ENCODE peak calls at places on chromosomes 6 and 20, in nine cellular contexts. One of them, this sample, is unnamed.

GRCh38 chr20:61246269-61246668 is 5.8 kb upstream of the CDH4 start:
- DNase-seq in HCT116: no peak
- DNase-seq in IMR-90: no peak
- DNase-seq in spleen: peak; percentile 38
- DNase-seq in A549: no peak
- DNase-seq in K562: no peak
- DNase-seq in GM12892: no peak
- DNase-seq in lower leg skin: no peak
- DNase-seq in tibial nerve: no peak
- DNase-seq in this sample: no peak

GRCh38 chr6:21995318-21995717 is 301.5 kb downstream of the PRL start:
- DNase-seq in GM12892: no peak
- DNase-seq in A549: no peak
- DNase-seq in HCT116: no peak
- DNase-seq in lower leg skin: no peak
- DNase-seq in K562: no peak
- DNase-seq in IMR-90: no peak
- DNase-seq in spleen: no peak
- DNase-seq in tibial nerve: no peak
- DNase-seq in this sample: no peak

GRCh38 chr6:449057-449430 is 57.5 kb downstream of the IRF4 start:
- DNase-seq in A549: no peak
- DNase-seq in IMR-90: no peak
- DNase-seq in GM12892: no peak
- DNase-seq in lower leg skin: no peak
- DNase-seq in spleen: peak; percentile 64
- DNase-seq in tibial nerve: no peak
- DNase-seq in HCT116: no peak
- DNase-seq in K562: no peak
- DNase-seq in this sample: no peak

GRCh38 chr6:43838276-43839036 is 68.4 kb downstream of the VEGFA start:
- DNase-seq in spleen: peak; percentile 86
- DNase-seq in K562: peak; percentile 81
- DNase-seq in IMR-90: peak; percentile 81
- DNase-seq in HCT116: peak; percentile 22
- DNase-seq in A549: peak; percentile 58
- DNase-seq in GM12892: no peak
- DNase-seq in tibial nerve: peak; percentile 28
- DNase-seq in lower leg skin: no peak
- DNase-seq in this sample: peak; percentile 78

GRCh38 chr6:139777202-139777970 is 402.9 kb upstream of the CITED2 start:
- DNase-seq in lower leg skin: no peak
- DNase-seq in GM12892: no peak
- DNase-seq in IMR-90: no peak
- DNase-seq in K562: peak; percentile 76
- DNase-seq in A549: no peak
- DNase-seq in tibial nerve: no peak
- DNase-seq in HCT116: no peak
- DNase-seq in spleen: no peak
- DNase-seq in this sample: no peak

GRCh38 chr6:156197513-156197912 is 579.7 kb upstream of the ARID1B start:
- DNase-seq in spleen: no peak
- DNase-seq in tibial nerve: peak; percentile 18
- DNase-seq in GM12892: no peak
- DNase-seq in IMR-90: no peak
- DNase-seq in K562: no peak
- DNase-seq in HCT116: no peak
- DNase-seq in lower leg skin: no peak
- DNase-seq in A549: no peak
- DNase-seq in this sample: no peak

GRCh38 chr6:51618563-51618962 is 468.9 kb downstream of the PKHD1 start:
- DNase-seq in A549: peak; percentile 15
- DNase-seq in lower leg skin: no peak
- DNase-seq in K562: no peak
- DNase-seq in IMR-90: no peak
- DNase-seq in GM12892: no peak
- DNase-seq in HCT116: no peak
- DNase-seq in spleen: no peak
- DNase-seq in tibial nerve: no peak
- DNase-seq in this sample: no peak

GRCh38 chr20:50191065-50191565 is 485 bp downstream of the CEBPB start:
- DNase-seq in IMR-90: no peak
- DNase-seq in K562: peak; percentile 75
- DNase-seq in HCT116: no peak
- DNase-seq in lower leg skin: peak; percentile 47
- DNase-seq in spleen: peak; percentile 94
- DNase-seq in tibial nerve: peak; percentile 31
- DNase-seq in A549: no peak
- DNase-seq in GM12892: no peak
- DNase-seq in this sample: peak; percentile 82

GRCh38 chr6:44606506-44606905 is 219.0 kb downstream of the CDC5L start:
- DNase-seq in lower leg skin: peak; percentile 37
- DNase-seq in GM12892: no peak
- DNase-seq in A549: no peak
- DNase-seq in tibial nerve: peak; percentile 49
- DNase-seq in K562: peak; percentile 8
- DNase-seq in spleen: no peak
- DNase-seq in IMR-90: no peak
- DNase-seq in HCT116: no peak
- DNase-seq in this sample: no peak

GRCh38 chr6:168194732-168195565 is 115.9 kb upstream of the FRMD1 start:
- DNase-seq in A549: no peak
- DNase-seq in GM12892: no peak
- DNase-seq in HCT116: no peak
- DNase-seq in lower leg skin: no peak
- DNase-seq in spleen: no peak
- DNase-seq in K562: no peak
- DNase-seq in IMR-90: no peak
- DNase-seq in tibial nerve: no peak
- DNase-seq in this sample: no peak

GRCh38 chr20:19735446-19735845 is 22.6 kb upstream of the RIN2 start:
- DNase-seq in tibial nerve: peak; percentile 72
- DNase-seq in HCT116: peak; percentile 19
- DNase-seq in GM12892: no peak
- DNase-seq in IMR-90: peak; percentile 73
- DNase-seq in K562: no peak
- DNase-seq in spleen: no peak
- DNase-seq in A549: peak; percentile 86
- DNase-seq in lower leg skin: peak; percentile 87
- DNase-seq in this sample: peak; percentile 35

GRCh38 chr6:163036251-163036650 is 308.5 kb downstream of the PACRG start:
- DNase-seq in spleen: no peak
- DNase-seq in IMR-90: no peak
- DNase-seq in lower leg skin: no peak
- DNase-seq in GM12892: no peak
- DNase-seq in K562: no peak
- DNase-seq in tibial nerve: no peak
- DNase-seq in A549: no peak
- DNase-seq in HCT116: no peak
- DNase-seq in this sample: no peak

GRCh38 chr20:35702051-35702823 is 3.0 kb downstream of the ROMO1 start:
- DNase-seq in IMR-90: peak; percentile 79
- DNase-seq in spleen: peak; percentile 57
- DNase-seq in HCT116: no peak
- DNase-seq in A549: no peak
- DNase-seq in GM12892: no peak
- DNase-seq in lower leg skin: no peak
- DNase-seq in K562: no peak
- DNase-seq in tibial nerve: no peak
- DNase-seq in this sample: no peak

GRCh38 chr6:133641111-133641510 is 247.8 kb upstream of the TCF21 start:
- DNase-seq in spleen: no peak
- DNase-seq in IMR-90: no peak
- DNase-seq in A549: no peak
- DNase-seq in HCT116: no peak
- DNase-seq in GM12892: no peak
- DNase-seq in K562: no peak
- DNase-seq in tibial nerve: no peak
- DNase-seq in lower leg skin: no peak
- DNase-seq in this sample: no peak

GRCh38 chr6:29631860-29632731 is 887 bp downstream of the GABBR1 start:
- DNase-seq in tibial nerve: peak; percentile 27
- DNase-seq in HCT116: no peak
- DNase-seq in GM12892: no peak
- DNase-seq in lower leg skin: peak; percentile 27
- DNase-seq in K562: peak; percentile 91
- DNase-seq in spleen: peak; percentile 91
- DNase-seq in IMR-90: peak; percentile 55
- DNase-seq in A549: peak; percentile 51
- DNase-seq in this sample: peak; percentile 59

GRCh38 chr6:37994238-37994637 is 174.7 kb downstream of the ZFAND3 start:
- DNase-seq in A549: no peak
- DNase-seq in spleen: no peak
- DNase-seq in tibial nerve: no peak
- DNase-seq in GM12892: no peak
- DNase-seq in IMR-90: no peak
- DNase-seq in HCT116: no peak
- DNase-seq in lower leg skin: no peak
- DNase-seq in K562: no peak
- DNase-seq in this sample: no peak

GRCh38 chr6:53250137-53250760 is 98.5 kb downstream of the ELOVL5 start:
- DNase-seq in K562: no peak
- DNase-seq in GM12892: no peak
- DNase-seq in tibial nerve: no peak
- DNase-seq in lower leg skin: no peak
- DNase-seq in A549: peak; percentile 5
- DNase-seq in IMR-90: peak; percentile 10
- DNase-seq in HCT116: no peak
- DNase-seq in spleen: no peak
- DNase-seq in this sample: no peak

GRCh38 chr6:116096979-116097816 is 3.5 kb upstream of the NT5DC1 start:
- DNase-seq in lower leg skin: no peak
- DNase-seq in GM12892: no peak
- DNase-seq in A549: no peak
- DNase-seq in tibial nerve: no peak
- DNase-seq in spleen: no peak
- DNase-seq in HCT116: no peak
- DNase-seq in K562: no peak
- DNase-seq in IMR-90: peak; percentile 44
- DNase-seq in this sample: no peak

GRCh38 chr6:10219510-10219909 is 195.4 kb downstream of the TFAP2A start:
- DNase-seq in IMR-90: no peak
- DNase-seq in lower leg skin: no peak
- DNase-seq in K562: no peak
- DNase-seq in HCT116: no peak
- DNase-seq in tibial nerve: no peak
- DNase-seq in A549: no peak
- DNase-seq in spleen: no peak
- DNase-seq in GM12892: no peak
- DNase-seq in this sample: no peak

GRCh38 chr6:32883789-32884188 is 29.8 kb downstream of the PSMB9 start:
- DNase-seq in tibial nerve: peak; percentile 14
- DNase-seq in GM12892: no peak
- DNase-seq in spleen: no peak
- DNase-seq in IMR-90: peak; percentile 60
- DNase-seq in lower leg skin: no peak
- DNase-seq in HCT116: no peak
- DNase-seq in A549: no peak
- DNase-seq in K562: no peak
- DNase-seq in this sample: no peak

GRCh38 chr20:33606114-33606771 is 55.9 kb upstream of the C20orf144 start:
- DNase-seq in GM12892: no peak
- DNase-seq in A549: no peak
- DNase-seq in IMR-90: no peak
- DNase-seq in spleen: no peak
- DNase-seq in tibial nerve: no peak
- DNase-seq in K562: no peak
- DNase-seq in HCT116: no peak
- DNase-seq in lower leg skin: no peak
- DNase-seq in this sample: no peak

GRCh38 chr20:3980260-3981131 is 34.9 kb downstream of the RNF24 start:
- DNase-seq in IMR-90: peak; percentile 73
- DNase-seq in tibial nerve: no peak
- DNase-seq in HCT116: no peak
- DNase-seq in K562: peak; percentile 69
- DNase-seq in A549: peak; percentile 76
- DNase-seq in lower leg skin: no peak
- DNase-seq in spleen: no peak
- DNase-seq in GM12892: no peak
- DNase-seq in this sample: no peak

GRCh38 chr6:152301806-152302568 is 335.2 kb downstream of the SYNE1 start:
- DNase-seq in IMR-90: peak; percentile 90
- DNase-seq in spleen: peak; percentile 97
- DNase-seq in K562: peak; percentile 79
- DNase-seq in GM12892: peak; percentile 42
- DNase-seq in lower leg skin: peak; percentile 85
- DNase-seq in A549: peak; percentile 84
- DNase-seq in HCT116: peak; percentile 68
- DNase-seq in tibial nerve: peak; percentile 69
- DNase-seq in this sample: peak; percentile 91
- TF ChIP-seq POLR2A in IMR-90: peak; percentile 77
- TF ChIP-seq POLR2A in spleen: no peak
- TF ChIP-seq POLR2A in K562: no peak
- TF ChIP-seq POLR2A in GM12892: peak; percentile 59
- TF ChIP-seq POLR2A in lower leg skin: no peak
- TF ChIP-seq POLR2A in A549: peak; percentile 56
- TF ChIP-seq POLR2A in HCT116: no peak
- TF ChIP-seq POLR2A in tibial nerve: no peak
- TF ChIP-seq POLR2A in this sample: peak; percentile 74

DNA sequence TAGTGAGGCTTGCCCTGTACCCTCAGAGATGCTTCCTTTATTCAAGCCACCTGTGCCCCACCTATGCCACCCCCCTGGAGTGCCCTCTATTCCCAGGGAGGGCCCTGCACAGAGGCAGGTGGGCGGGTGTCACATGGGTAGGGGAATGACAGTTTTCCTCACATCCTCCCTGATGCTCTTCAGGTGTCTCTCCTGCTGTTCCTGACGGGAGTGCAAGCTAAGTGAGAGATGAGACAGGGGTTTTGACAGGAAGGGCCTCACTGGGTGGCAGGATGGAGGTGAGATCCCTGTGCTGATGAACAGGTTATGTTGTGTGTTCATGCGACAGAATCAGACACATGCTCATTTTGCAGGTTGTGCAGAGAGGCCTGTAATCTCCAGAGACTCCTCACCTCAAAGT is 164.1 kb upstream of the CHD6 start:
- DNase-seq in IMR-90: no peak
- DNase-seq in HCT116: no peak
- DNase-seq in A549: no peak
- DNase-seq in GM12892: no peak
- DNase-seq in K562: no peak
- DNase-seq in tibial nerve: no peak
- DNase-seq in lower leg skin: no peak
- DNase-seq in spleen: no peak
- DNase-seq in this sample: no peak
- TF ChIP-seq POLR2A in IMR-90: no peak
- TF ChIP-seq POLR2A in HCT116: no peak
- TF ChIP-seq POLR2A in A549: no peak
- TF ChIP-seq POLR2A in GM12892: no peak
- TF ChIP-seq POLR2A in K562: no peak
- TF ChIP-seq POLR2A in tibial nerve: no peak
- TF ChIP-seq POLR2A in lower leg skin: no peak
- TF ChIP-seq POLR2A in spleen: no peak
- TF ChIP-seq POLR2A in this sample: no peak

GRCh38 chr6:45970326-45970725 is 45.3 kb downstream of the CLIC5 start:
- DNase-seq in lower leg skin: no peak
- DNase-seq in A549: no peak
- DNase-seq in IMR-90: no peak
- DNase-seq in tibial nerve: no peak
- DNase-seq in HCT116: no peak
- DNase-seq in K562: no peak
- DNase-seq in GM12892: no peak
- DNase-seq in spleen: no peak
- DNase-seq in this sample: no peak
- TF ChIP-seq POLR2A in lower leg skin: no peak
- TF ChIP-seq POLR2A in A549: no peak
- TF ChIP-seq POLR2A in IMR-90: no peak
- TF ChIP-seq POLR2A in tibial nerve: no peak
- TF ChIP-seq POLR2A in HCT116: no peak
- TF ChIP-seq POLR2A in K562: no peak
- TF ChIP-seq POLR2A in GM12892: no peak
- TF ChIP-seq POLR2A in spleen: no peak
- TF ChIP-seq POLR2A in this sample: no peak

GRCh38 chr6:55696501-55696900 is 117.5 kb upstream of the HMGCLL1 start:
- DNase-seq in HCT116: no peak
- DNase-seq in IMR-90: no peak
- DNase-seq in tibial nerve: no peak
- DNase-seq in spleen: no peak
- DNase-seq in lower leg skin: no peak
- DNase-seq in GM12892: no peak
- DNase-seq in K562: no peak
- DNase-seq in A549: no peak
- DNase-seq in this sample: no peak
- TF ChIP-seq POLR2A in HCT116: no peak
- TF ChIP-seq POLR2A in IMR-90: no peak
- TF ChIP-seq POLR2A in tibial nerve: no peak
- TF ChIP-seq POLR2A in spleen: no peak
- TF ChIP-seq POLR2A in lower leg skin: no peak
- TF ChIP-seq POLR2A in GM12892: no peak
- TF ChIP-seq POLR2A in K562: no peak
- TF ChIP-seq POLR2A in A549: no peak
- TF ChIP-seq POLR2A in this sample: no peak